ENCODE peak calls at places on chromosome 4, in seven cellular contexts. C is left ventricle myocardium inferior; T is HEK293T; O is stimulated activated CD8-positive, alpha-beta memory T cell treated with anti-CD3 and anti-CD28 coated beads, Interleukin-4, amount 100 ng/mL, for 48 hours; I is heart left ventricle; R is H9; Y is hypothalamus. W is an unnamed sample.

GRCh38 chr4:170139764-170140163 is 50.0 kb upstream of the AADAT start:
- DNase-seq in C (no peak), T (no peak), O (no peak), I (no peak), R (no peak), Y (no peak), W (no peak)

GRCh38 chr4:180794352-180794751 is 1448.8 kb upstream of the TENM3 start:
- DNase-seq in C (no peak), T (no peak), O (no peak), I (no peak), R (no peak), Y (no peak), W (no peak)

GRCh38 chr4:55426518-55426917 is 30.8 kb downstream of the TMEM165 start:
- DNase-seq in C (no peak), T (no peak), O (no peak), I (no peak), R (no peak), Y (no peak), W (no peak)

GRCh38 chr4:129218355-129218754 is 122.4 kb downstream of the C4orf33 start:
- DNase-seq in C (no peak), T (peak), O (no peak), I (no peak), R (no peak), Y (no peak), W (no peak)

GRCh38 chr4:87032884-87033533 is 98.2 kb downstream of the AFF1 start:
- DNase-seq in C (no peak), T (no peak), O (no peak), I (no peak), R (no peak), Y (no peak), W (no peak)

GRCh38 chr4:8860096-8860891 is 11.3 kb downstream of the HMX1 start:
- DNase-seq in C (no peak), T (no peak), O (no peak), I (peak), R (no peak), Y (no peak), W (no peak)

GRCh38 chr4:36414248-36414647 is 132.8 kb downstream of the DTHD1 start:
- DNase-seq in C (no peak), T (no peak), O (no peak), I (no peak), R (no peak), Y (no peak), W (no peak)

GRCh38 chr4:2408401-2408958 is 10.0 kb downstream of the ZFYVE28 start:
- DNase-seq in C (no peak), T (no peak), O (peak), I (no peak), R (peak), Y (no peak), W (no peak)

GRCh38 chr4:105276361-105276760 is 129.7 kb downstream of the TET2 start:
- DNase-seq in C (no peak), T (no peak), O (no peak), I (no peak), R (no peak), Y (no peak), W (no peak)

GRCh38 chr4:125200556-125200955 is 114.2 kb upstream of the FAT4 start:
- DNase-seq in C (no peak), T (no peak), O (no peak), I (no peak), R (no peak), Y (no peak), W (no peak)

GRCh38 chr4:44629280-44629866 is 22.1 kb downstream of the YIPF7 start:
- DNase-seq in C (no peak), T (peak), O (peak), I (no peak), R (peak), Y (no peak), W (no peak)

GRCh38 chr4:120769227-120769626 is 153.3 kb downstream of the PRDM5 start:
- DNase-seq in C (no peak), T (no peak), O (no peak), I (no peak), R (no peak), Y (no peak), W (no peak)

GRCh38 chr4:152655272-152656129 is 24.3 kb downstream of the TMEM154 start:
- DNase-seq in C (no peak), T (no peak), O (no peak), I (no peak), R (no peak), Y (no peak), W (no peak)

GRCh38 chr4:94508841-94509240 is 57.1 kb downstream of the PDLIM5 start:
- DNase-seq in C (no peak), T (no peak), O (no peak), I (no peak), R (no peak), Y (no peak), W (no peak)

GRCh38 chr4:152348670-152349069 is 187.2 kb downstream of the FBXW7 start:
- DNase-seq in C (no peak), T (no peak), O (no peak), I (no peak), R (no peak), Y (no peak), W (no peak)

W was measured in sciatic nerve.